ENCODE peak calls at places on chromosome 9, in eight cellular contexts. T is GM06990, P is lung, X is endodermal cell, G is mucosa of descending colon, H is stomach, E is dorsolateral prefrontal cortex, F is astrocyte of the spinal cord. I is an unnamed sample.

GRCh38 chr9:33159058-33159759 is 7.9 kb downstream of the B4GALT1 start:
- DNase-seq in T (peak), P (peak), X (no peak), G (peak), H (no peak), E (no peak), F (peak), I (peak)

GRCh38 chr9:110579763-110580255 is 268 bp upstream of the SVEP1 start:
- DNase-seq in T (no peak), P (no peak), X (peak), G (no peak), H (no peak), E (peak), F (peak), I (peak)

GRCh38 chr9:93058357-93059096 is at the start of gene SUSD3:
- DNase-seq in T (peak), P (peak), X (peak), G (peak), H (peak), E (no peak), F (no peak), I (peak)

GRCh38 chr9:82021198-82021597 is 32.6 kb downstream of the SPATA31D1 start:
- DNase-seq in T (no peak), P (no peak), X (no peak), G (no peak), H (no peak), E (no peak), F (peak), I (peak)

GRCh38 chr9:555493-555892 is 286.0 kb upstream of the DMRT1 start:
- DNase-seq in T (no peak), P (no peak), X (no peak), G (no peak), H (no peak), E (no peak), F (no peak), I (no peak)

GRCh38 chr9:12657998-12658397 is 35.2 kb upstream of the TYRP1 start:
- DNase-seq in T (no peak), P (no peak), X (no peak), G (no peak), H (no peak), E (no peak), F (no peak), I (no peak)

GRCh38 chr9:89408628-89409101 is 89.2 kb downstream of the SEMA4D start:
- DNase-seq in T (peak), P (no peak), X (no peak), G (peak), H (no peak), E (no peak), F (no peak), I (no peak)

GRCh38 chr9:137045294-137046093 is 483 bp downstream of the NPDC1 start:
- DNase-seq in T (no peak), P (no peak), X (peak), G (no peak), H (no peak), E (no peak), F (peak), I (peak)

GRCh38 chr9:24897826-24898225 is 352.1 kb upstream of the IZUMO3 start:
- DNase-seq in T (no peak), P (no peak), X (no peak), G (no peak), H (no peak), E (no peak), F (no peak), I (no peak)

GRCh38 chr9:121966706-121967105 is 126.4 kb downstream of the TTLL11 start:
- DNase-seq in T (no peak), P (no peak), X (no peak), G (no peak), H (no peak), E (no peak), F (no peak), I (no peak)

GRCh38 chr9:36861528-36862205 is 172.4 kb downstream of the PAX5 start:
- DNase-seq in T (no peak), P (no peak), X (no peak), G (no peak), H (no peak), E (no peak), F (no peak), I (no peak)

GRCh38 chr9:87080512-87081225 is 133.4 kb upstream of the GAS1 start:
- DNase-seq in T (no peak), P (no peak), X (no peak), G (no peak), H (no peak), E (no peak), F (peak), I (peak)
- TF ChIP-seq CTCF in T (no peak), P (no peak), X (peak), G (no peak), H (no peak), E (no peak), F (no peak), I (peak)

GRCh38 chr9:113687680-113688371 is 188.3 kb upstream of the ZNF618 start:
- DNase-seq in T (no peak), P (no peak), X (peak), G (no peak), H (no peak), E (no peak), F (no peak), I (peak)
- H3K4me3 ChIP-seq in T (no peak), P (no peak), X (peak), G (no peak), H (peak), E (no peak), F (no peak), I (no peak)

GRCh38 chr9:35816708-35817107 is 1.9 kb upstream of the HINT2 start:
- DNase-seq in T (no peak), P (no peak), X (peak), G (no peak), H (no peak), E (no peak), F (no peak), I (no peak)
- TF ChIP-seq CTCF in T (no peak), P (no peak), X (peak), G (no peak), H (no peak), E (no peak), F (no peak), I (no peak)

DNA sequence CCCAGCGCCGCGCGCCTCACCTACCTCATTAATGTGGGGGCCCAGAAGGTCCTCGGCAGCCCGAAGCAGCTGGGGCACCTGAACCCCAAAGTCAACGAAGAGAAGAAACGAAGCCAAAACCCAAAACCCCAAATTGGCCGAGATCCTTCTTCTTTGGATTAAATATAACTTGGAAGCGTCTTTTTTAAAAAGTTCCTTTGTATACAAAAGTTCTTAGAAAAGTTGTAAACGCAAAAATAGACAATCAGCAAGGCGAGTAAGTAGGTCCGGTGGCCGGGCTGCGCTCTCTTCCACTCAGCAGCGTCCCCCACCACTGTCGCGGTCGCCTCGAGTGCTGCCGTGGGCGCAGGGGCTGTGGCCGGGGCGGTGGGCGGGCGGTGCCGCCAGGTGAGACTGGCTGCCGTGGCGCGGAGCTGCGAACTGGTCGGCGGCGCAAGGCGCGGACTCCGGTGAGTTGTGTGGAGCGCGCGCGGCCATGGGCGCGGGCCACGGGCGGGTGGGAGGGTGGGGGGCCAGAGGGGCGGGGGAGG is 360 bp downstream of the KLF4 start:
- DNase-seq in T (peak), P (no peak), X (no peak), G (no peak), H (no peak), E (no peak), F (peak), I (no peak)
- H3K4me3 ChIP-seq in T (peak), P (peak), X (peak), G (peak), H (peak), E (peak), F (peak), I (peak)

GRCh38 chr9:79312686-79313421 is 258.9 kb upstream of the TLE4 start:
- DNase-seq in T (no peak), P (no peak), X (peak), G (no peak), H (no peak), E (no peak), F (no peak), I (no peak)
- TF ChIP-seq CTCF in T (no peak), P (no peak), X (peak), G (no peak), H (no peak), E (no peak), F (no peak), I (no peak)

GRCh38 chr9:4430492-4431261 is 59.6 kb upstream of the SLC1A1 start:
- DNase-seq in T (no peak), P (no peak), X (no peak), G (no peak), H (no peak), E (no peak), F (no peak), I (peak)

GRCh38 chr9:4435197-4435596 is 55.1 kb upstream of the SLC1A1 start:
- DNase-seq in T (no peak), P (no peak), X (no peak), G (no peak), H (no peak), E (no peak), F (no peak), I (peak)

DNA sequence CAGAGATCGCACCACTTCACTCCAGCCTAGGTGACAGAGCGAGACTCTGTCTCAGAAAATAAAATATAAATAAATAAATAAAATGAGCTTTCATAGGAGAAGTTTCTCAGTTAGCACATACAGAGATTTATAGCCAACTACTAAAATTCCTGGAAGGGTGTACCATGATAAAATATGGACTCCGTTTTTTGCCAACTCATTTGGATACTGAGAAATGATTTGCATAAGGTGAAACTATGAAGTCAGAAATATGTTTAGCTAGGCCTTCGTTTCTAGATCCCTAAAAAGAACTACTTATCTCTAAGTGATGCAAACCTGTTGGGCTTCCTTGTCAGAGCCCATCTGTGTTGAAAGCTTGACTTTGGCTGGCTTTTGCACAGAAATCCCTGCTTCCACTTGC is 56.9 kb upstream of the SLC1A1 start:
- DNase-seq in T (peak), P (no peak), X (no peak), G (no peak), H (no peak), E (no peak), F (no peak), I (no peak)
- H3K4me3 ChIP-seq in T (no peak), P (no peak), X (no peak), G (no peak), H (no peak), E (no peak), F (no peak), I (no peak)

DNA sequence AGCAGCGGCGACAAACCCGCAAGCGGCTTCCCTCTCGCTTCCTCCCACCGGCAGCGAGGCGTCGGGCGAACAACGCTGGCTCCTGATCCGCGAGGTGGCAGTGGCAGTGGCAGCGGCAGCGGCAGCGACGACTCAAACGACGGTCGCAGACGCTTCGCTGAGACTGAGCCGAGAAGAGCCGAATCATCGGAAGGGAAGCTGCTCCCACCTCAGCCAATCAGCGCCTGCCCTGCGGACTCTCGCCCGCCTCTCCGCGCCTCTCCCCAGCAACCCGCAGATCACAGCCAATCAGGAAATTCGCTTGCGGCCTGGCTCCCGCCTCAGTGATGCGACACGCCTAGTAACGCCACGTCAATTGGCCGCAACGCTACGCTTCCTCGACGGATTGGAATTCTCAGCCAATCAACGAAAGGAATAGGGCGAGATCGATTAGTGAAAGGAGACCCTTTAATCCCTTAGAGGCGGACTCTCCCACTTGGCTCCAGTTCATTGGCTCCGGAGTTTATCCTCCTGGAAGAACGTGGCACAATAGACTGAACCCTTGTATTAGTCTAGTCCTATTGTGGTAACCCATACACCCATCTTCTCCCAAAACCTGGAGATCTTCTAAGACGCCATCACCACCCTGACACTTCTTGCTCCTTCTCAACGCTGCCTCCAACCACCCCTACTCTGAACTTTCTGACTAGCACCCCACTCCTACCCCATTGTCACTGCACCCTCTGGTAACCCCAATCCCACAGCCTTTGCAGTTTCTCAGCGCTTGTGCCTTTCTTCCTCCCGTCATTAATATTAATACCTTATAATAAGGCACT is at the start of gene VCP:
- DNase-seq in T (peak), P (peak), X (peak), G (peak), H (peak), E (peak), F (peak), I (peak)
- TF ChIP-seq CTCF in T (no peak), P (no peak), X (no peak), G (no peak), H (no peak), E (no peak), F (no peak), I (no peak)

GRCh38 chr9:132216861-132217655 is 55.2 kb downstream of the NTNG2 start:
- DNase-seq in T (no peak), P (no peak), X (no peak), G (no peak), H (no peak), E (no peak), F (no peak), I (no peak)

GRCh38 chr9:132210472-132211145 is 48.8 kb downstream of the NTNG2 start:
- DNase-seq in T (no peak), P (no peak), X (no peak), G (no peak), H (no peak), E (no peak), F (no peak), I (no peak)

GRCh38 chr9:132209263-132209662 is 47.4 kb downstream of the NTNG2 start:
- DNase-seq in T (no peak), P (no peak), X (no peak), G (no peak), H (no peak), E (no peak), F (no peak), I (no peak)

GRCh38 chr9:132211570-132211969 is 49.7 kb downstream of the NTNG2 start:
- DNase-seq in T (no peak), P (no peak), X (no peak), G (no peak), H (no peak), E (no peak), F (no peak), I (no peak)

DNA sequence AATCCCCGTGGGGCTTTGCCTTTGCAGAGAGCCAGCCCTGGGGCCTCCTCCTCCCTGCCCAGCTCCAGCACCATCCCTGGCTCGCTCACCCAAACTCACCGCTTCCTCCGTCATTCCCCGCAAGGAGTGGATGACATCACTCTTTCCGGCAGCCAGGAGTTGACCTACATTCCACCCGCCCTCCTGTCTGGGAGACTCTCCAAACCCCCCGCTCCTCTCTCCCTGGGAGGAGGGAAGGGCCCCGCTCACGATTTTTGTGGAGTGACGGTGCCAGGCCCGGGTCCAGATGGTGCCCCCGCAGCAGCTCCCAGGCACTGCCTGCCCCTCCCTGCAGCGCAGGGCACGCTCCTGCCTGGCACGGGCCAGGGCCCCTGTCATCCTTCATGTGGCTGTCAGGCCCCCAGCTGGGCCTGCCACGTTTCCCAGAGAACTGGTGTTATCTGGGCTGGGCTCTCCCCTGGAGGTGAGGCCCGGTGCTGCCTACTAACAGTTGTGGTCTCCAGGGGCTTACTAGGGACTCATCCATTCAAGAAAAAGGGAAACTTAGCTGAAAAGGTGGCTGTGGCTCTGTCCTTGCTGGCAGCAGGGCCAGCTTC is 52.3 kb downstream of the NTNG2 start:
- DNase-seq in T (no peak), P (peak), X (peak), G (no peak), H (peak), E (peak), F (peak), I (peak)
- H3K4me3 ChIP-seq in T (no peak), P (no peak), X (no peak), G (no peak), H (no peak), E (peak), F (no peak), I (no peak)